ENCODE peak calls at places on chromosomes 13 and 19, in ten cellular contexts. R, S, F, V, E, Q, N, H, W and U are unnamed samples.

GRCh38 chr13:37929308-37929707 is 59.7 kb upstream of the TRPC4 start:
- DNase-seq in R (no peak), S (no peak), F (no peak), V (no peak), E (no peak), Q (no peak), N (no peak), H (no peak), W (no peak), U (no peak)

GRCh38 chr13:29571876-29572570 is 23.5 kb downstream of the SLC7A1 start:
- DNase-seq in R (no peak), S (no peak), F (no peak), V (no peak), E (no peak), Q (no peak), N (no peak), H (no peak), W (no peak), U (no peak)

GRCh38 chr13:39051157-39051556 is 12.9 kb downstream of the NHLRC3 start:
- DNase-seq in R (no peak), S (peak), F (peak), V (peak), E (no peak), Q (no peak), N (no peak), H (no peak), W (peak), U (no peak)

GRCh38 chr19:14048439-14049153 is 13.3 kb downstream of the PALM3 start:
- DNase-seq in R (peak), S (peak), F (peak), V (peak), E (peak), Q (no peak), N (peak), H (peak), W (peak), U (no peak)

GRCh38 chr13:99123101-99124045 is 77.3 kb upstream of the UBAC2 start:
- DNase-seq in R (no peak), S (peak), F (no peak), V (peak), E (no peak), Q (no peak), N (no peak), H (no peak), W (no peak), U (no peak)

GRCh38 chr13:31987071-31987470 is 44.5 kb upstream of the FRY start:
- DNase-seq in R (no peak), S (no peak), F (no peak), V (no peak), E (no peak), Q (no peak), N (no peak), H (no peak), W (no peak), U (no peak)

GRCh38 chr19:49553451-49554271 is 25.9 kb downstream of the RCN3 start:
- DNase-seq in R (peak), S (peak), F (no peak), V (peak), E (no peak), Q (no peak), N (peak), H (no peak), W (peak), U (no peak)

GRCh38 chr13:27822258-27822872 is 30.1 kb downstream of the GSX1 start:
- DNase-seq in R (no peak), S (no peak), F (no peak), V (no peak), E (no peak), Q (no peak), N (no peak), H (no peak), W (no peak), U (no peak)

GRCh38 chr19:45470147-45471081 is 2.6 kb downstream of the FOSB start:
- DNase-seq in R (peak), S (peak), F (no peak), V (peak), E (peak), Q (no peak), N (no peak), H (no peak), W (peak), U (no peak)

GRCh38 chr13:76350399-76350798 is 535.8 kb downstream of the KCTD12 start:
- DNase-seq in R (no peak), S (no peak), F (no peak), V (peak), E (no peak), Q (no peak), N (no peak), H (no peak), W (peak), U (no peak)

GRCh38 chr13:73223372-73223781 is 164.6 kb downstream of the KLF5 start:
- DNase-seq in R (no peak), S (no peak), F (no peak), V (no peak), E (no peak), Q (no peak), N (no peak), H (no peak), W (no peak), U (no peak)

GRCh38 chr13:86591862-86592261 is 792.6 kb upstream of the SLITRK6 start:
- DNase-seq in R (no peak), S (no peak), F (no peak), V (peak), E (no peak), Q (no peak), N (no peak), H (no peak), W (no peak), U (no peak)

GRCh38 chr19:17402982-17403855 is 2.2 kb downstream of the BST2 start:
- DNase-seq in R (no peak), S (no peak), F (peak), V (peak), E (no peak), Q (no peak), N (no peak), H (no peak), W (peak), U (no peak)

GRCh38 chr19:19110410-19111137 is 27.7 kb downstream of the TMEM161A start:
- DNase-seq in R (no peak), S (no peak), F (peak), V (peak), E (no peak), Q (no peak), N (peak), H (no peak), W (no peak), U (no peak)

GRCh38 chr19:48539503-48540096 is 12.4 kb upstream of the SULT2B1 start:
- DNase-seq in R (peak), S (peak), F (peak), V (peak), E (no peak), Q (no peak), N (peak), H (no peak), W (peak), U (no peak)

GRCh38 chr13:49357694-49358093 is 86.2 kb downstream of the CAB39L start:
- DNase-seq in R (no peak), S (peak), F (no peak), V (no peak), E (no peak), Q (no peak), N (no peak), H (no peak), W (no peak), U (no peak)

GRCh38 chr13:81302125-81302524 is 961.2 kb upstream of the SPRY2 start:
- DNase-seq in R (no peak), S (no peak), F (no peak), V (no peak), E (no peak), Q (no peak), N (no peak), H (no peak), W (no peak), U (no peak)

GRCh38 chr19:7705387-7706187 is 3.7 kb upstream of the FCER2 start:
- DNase-seq in R (peak), S (no peak), F (no peak), V (no peak), E (peak), Q (no peak), N (peak), H (no peak), W (no peak), U (no peak)

GRCh38 chr13:98315466-98315865 is 138.4 kb upstream of the RNF113B start:
- DNase-seq in R (no peak), S (peak), F (no peak), V (peak), E (no peak), Q (no peak), N (no peak), H (no peak), W (no peak), U (no peak)

GRCh38 chr13:35956074-35956473 is 175.1 kb downstream of the DCLK1 start:
- DNase-seq in R (no peak), S (no peak), F (no peak), V (no peak), E (no peak), Q (no peak), N (no peak), H (no peak), W (no peak), U (no peak)

GRCh38 chr19:16355293-16356043 is 30.8 kb downstream of the KLF2 start:
- DNase-seq in R (no peak), S (peak), F (no peak), V (peak), E (no peak), Q (no peak), N (no peak), H (no peak), W (peak), U (no peak)

GRCh38 chr13:73304442-73304841 is 245.6 kb downstream of the KLF5 start:
- DNase-seq in R (no peak), S (no peak), F (no peak), V (no peak), E (no peak), Q (no peak), N (no peak), H (no peak), W (no peak), U (no peak)

GRCh38 chr19:28051047-28051446 is 1161.9 kb downstream of the UQCRFS1 start:
- DNase-seq in R (no peak), S (no peak), F (no peak), V (no peak), E (no peak), Q (no peak), N (no peak), H (no peak), W (peak), U (no peak)

GRCh38 chr13:75760182-75760981 is 124.3 kb downstream of the LMO7 start:
- DNase-seq in R (peak), S (peak), F (no peak), V (no peak), E (no peak), Q (no peak), N (peak), H (peak), W (peak), U (no peak)

GRCh38 chr19:45158503-45159026 is 2.2 kb downstream of the NKPD1 start:
- DNase-seq in R (no peak), S (no peak), F (no peak), V (no peak), E (no peak), Q (no peak), N (no peak), H (no peak), W (no peak), U (no peak)

GRCh38 chr19:18468930-18469244 is 31.0 kb upstream of the ISYNA1 start:
- DNase-seq in R (no peak), S (no peak), F (no peak), V (no peak), E (no peak), Q (no peak), N (no peak), H (no peak), W (no peak), U (no peak)

GRCh38 chr19:56839665-56840451 is 668 bp downstream of the PEG3 start:
- DNase-seq in R (peak), S (no peak), F (peak), V (peak), E (no peak), Q (peak), N (no peak), H (peak), W (no peak), U (peak)

GRCh38 chr19:12789098-12789903 is 2.0 kb upstream of the JUNB start:
- DNase-seq in R (peak), S (peak), F (no peak), V (no peak), E (no peak), Q (peak), N (peak), H (no peak), W (no peak), U (no peak)

GRCh38 chr19:7868671-7869452 is 5.3 kb downstream of the PRR36 start:
- DNase-seq in R (peak), S (peak), F (peak), V (peak), E (peak), Q (peak), N (peak), H (peak), W (peak), U (no peak)

GRCh38 chr13:68232351-68233130 is 1002.4 kb upstream of the PCDH9 start:
- DNase-seq in R (no peak), S (no peak), F (no peak), V (no peak), E (no peak), Q (no peak), N (no peak), H (no peak), W (no peak), U (no peak)

GRCh38 chr19:15248648-15249559 is 16.7 kb upstream of the EPHX3 start:
- DNase-seq in R (peak), S (peak), F (no peak), V (peak), E (no peak), Q (peak), N (peak), H (peak), W (peak), U (peak)

GRCh38 chr13:68380041-68380973 is 1150.2 kb upstream of the PCDH9 start:
- DNase-seq in R (no peak), S (no peak), F (no peak), V (no peak), E (no peak), Q (no peak), N (no peak), H (no peak), W (no peak), U (no peak)

GRCh38 chr13:100506154-100506553 is 82.4 kb downstream of the GGACT start:
- DNase-seq in R (no peak), S (no peak), F (no peak), V (no peak), E (no peak), Q (no peak), N (no peak), H (no peak), W (no peak), U (no peak)

GRCh38 chr13:113148407-113148806 is 10.0 kb upstream of the PROZ start:
- DNase-seq in R (no peak), S (no peak), F (no peak), V (no peak), E (no peak), Q (no peak), N (no peak), H (no peak), W (no peak), U (no peak)

GRCh38 chr13:29893438-29893837 is 43.0 kb upstream of the UBL3 start:
- DNase-seq in R (no peak), S (no peak), F (peak), V (no peak), E (no peak), Q (no peak), N (peak), H (no peak), W (no peak), U (no peak)

GRCh38 chr13:77928909-77929308 is 10.3 kb upstream of the EDNRB start:
- DNase-seq in R (no peak), S (peak), F (no peak), V (no peak), E (no peak), Q (no peak), N (no peak), H (no peak), W (no peak), U (no peak)

GRCh38 chr13:50203256-50204083 is 188.2 kb downstream of the KCNRG start:
- DNase-seq in R (no peak), S (no peak), F (no peak), V (no peak), E (no peak), Q (no peak), N (no peak), H (no peak), W (no peak), U (no peak)

GRCh38 chr19:42199440-42200115 is 17.9 kb downstream of the DEDD2 start:
- DNase-seq in R (no peak), S (no peak), F (no peak), V (no peak), E (peak), Q (no peak), N (peak), H (peak), W (no peak), U (no peak)
- H3K4me3 ChIP-seq in R (no peak), S (no peak), F (no peak), V (no peak), E (peak), Q (no peak), N (peak), H (no peak), W (no peak), U (peak)

GRCh38 chr13:110798595-110798994 is 85.1 kb downstream of the ING1 start:
- DNase-seq in R (no peak), S (no peak), F (no peak), V (no peak), E (no peak), Q (no peak), N (peak), H (peak), W (no peak), U (no peak)

GRCh38 chr13:110797230-110797877 is 83.9 kb downstream of the ING1 start:
- DNase-seq in R (no peak), S (no peak), F (no peak), V (peak), E (no peak), Q (no peak), N (no peak), H (no peak), W (no peak), U (no peak)

GRCh38 chr13:110801044-110801443 is 87.5 kb downstream of the ING1 start:
- DNase-seq in R (no peak), S (no peak), F (no peak), V (no peak), E (no peak), Q (no peak), N (no peak), H (no peak), W (no peak), U (no peak)

GRCh38 chr13:110794209-110794608 is 80.7 kb downstream of the ING1 start:
- DNase-seq in R (no peak), S (no peak), F (no peak), V (no peak), E (no peak), Q (no peak), N (no peak), H (no peak), W (no peak), U (no peak)

GRCh38 chr13:110799246-110800236 is 86.0 kb downstream of the ING1 start:
- DNase-seq in R (no peak), S (peak), F (no peak), V (peak), E (no peak), Q (peak), N (no peak), H (no peak), W (peak), U (no peak)
- H3K4me3 ChIP-seq in R (no peak), S (peak), F (no peak), V (no peak), E (no peak), Q (peak), N (no peak), H (no peak), W (no peak), U (peak)

DNA sequence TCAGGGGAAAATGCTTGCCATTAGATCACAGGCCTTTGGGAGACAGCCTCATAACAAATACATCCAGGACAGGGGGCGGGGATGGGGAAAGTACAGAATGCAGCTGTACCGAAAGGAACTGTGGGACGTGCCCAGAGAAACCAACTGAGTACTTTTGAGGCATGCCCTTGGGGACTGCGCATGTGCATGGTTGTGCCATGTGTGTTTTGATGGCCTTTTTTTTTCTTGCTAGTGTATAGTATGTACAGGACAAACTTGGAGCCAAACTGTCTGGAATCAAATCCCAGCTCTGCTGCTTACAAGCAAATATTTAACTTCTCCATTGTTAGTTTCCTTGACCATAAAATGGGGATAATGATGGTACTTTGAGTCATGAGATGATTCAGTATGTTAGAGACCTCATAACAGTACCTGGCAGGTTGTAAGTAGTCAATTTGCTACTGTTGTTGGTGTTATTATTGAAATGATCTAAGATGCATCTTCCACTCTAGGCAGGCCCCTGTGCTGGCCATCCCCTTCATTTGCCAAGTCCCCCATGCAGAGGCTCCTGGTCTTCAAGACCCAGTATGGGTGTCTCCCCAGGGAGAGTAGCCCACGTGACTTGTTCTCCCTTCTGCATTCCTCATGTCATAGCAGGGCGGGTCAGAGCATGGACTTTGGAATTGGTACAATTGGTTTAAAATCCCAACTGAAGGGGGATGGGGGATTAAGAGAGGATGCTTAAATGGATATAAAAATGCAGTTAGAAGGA is 68.2 kb upstream of the NPAS1 start:
- DNase-seq in R (peak), S (peak), F (no peak), V (no peak), E (no peak), Q (no peak), N (peak), H (peak), W (peak), U (no peak)
- H3K4me3 ChIP-seq in R (no peak), S (no peak), F (no peak), V (no peak), E (no peak), Q (no peak), N (no peak), H (no peak), W (no peak), U (no peak)

GRCh38 chr13:88674841-88675240 is 1003.7 kb downstream of the SLITRK5 start:
- DNase-seq in R (no peak), S (no peak), F (no peak), V (no peak), E (no peak), Q (no peak), N (no peak), H (no peak), W (no peak), U (no peak)
- H3K4me3 ChIP-seq in R (no peak), S (no peak), F (no peak), V (no peak), E (no peak), Q (no peak), N (no peak), H (no peak), W (no peak), U (no peak)

DNA sequence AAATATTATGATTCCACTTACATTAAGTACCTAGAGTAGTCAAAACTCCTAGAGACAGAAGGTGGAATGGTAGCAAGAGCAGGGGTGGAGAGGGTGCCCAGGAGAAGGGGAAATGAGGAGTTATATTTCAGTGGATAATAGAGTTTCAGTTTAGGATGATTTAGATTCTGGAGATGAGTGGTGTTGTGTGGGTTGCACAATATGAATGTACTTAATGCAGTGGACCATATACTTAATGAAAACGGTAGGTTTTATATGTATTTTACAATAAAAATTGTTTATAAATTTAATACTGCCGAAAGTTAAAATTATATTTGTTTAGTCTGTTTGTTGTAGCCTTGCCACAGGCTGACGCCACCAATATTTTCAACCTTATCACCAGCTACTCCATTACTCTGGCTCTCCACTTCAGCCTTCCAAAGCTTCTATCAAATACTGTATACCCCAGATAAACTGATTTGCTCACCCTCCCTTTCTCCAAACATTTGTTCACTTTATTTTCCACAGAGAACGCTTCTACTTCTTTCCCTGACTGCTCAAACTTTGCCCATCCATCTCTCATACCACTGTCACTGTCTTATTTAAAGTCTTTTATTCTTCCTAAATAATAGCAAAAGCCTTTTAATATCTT is 1.4 kb upstream of the RBM26 start:
- DNase-seq in R (no peak), S (no peak), F (no peak), V (no peak), E (no peak), Q (no peak), N (no peak), H (no peak), W (no peak), U (no peak)
- H3K4me3 ChIP-seq in R (peak), S (no peak), F (peak), V (no peak), E (no peak), Q (no peak), N (no peak), H (no peak), W (peak), U (no peak)

GRCh38 chr19:1676351-1677266 is 24.2 kb upstream of the TCF3 start:
- DNase-seq in R (no peak), S (no peak), F (no peak), V (no peak), E (no peak), Q (no peak), N (no peak), H (no peak), W (no peak), U (no peak)

GRCh38 chr19:1673645-1674292 is 21.4 kb upstream of the TCF3 start:
- DNase-seq in R (no peak), S (no peak), F (peak), V (no peak), E (no peak), Q (no peak), N (no peak), H (no peak), W (no peak), U (no peak)

GRCh38 chr19:1678073-1678472 is 25.7 kb upstream of the TCF3 start:
- DNase-seq in R (no peak), S (no peak), F (no peak), V (no peak), E (no peak), Q (no peak), N (no peak), H (no peak), W (no peak), U (no peak)

GRCh38 chr19:1674293-1674679 is 21.9 kb upstream of the TCF3 start:
- DNase-seq in R (no peak), S (no peak), F (peak), V (no peak), E (no peak), Q (no peak), N (no peak), H (no peak), W (no peak), U (no peak)

GRCh38 chr19:1675633-1676350 is 23.4 kb upstream of the TCF3 start:
- DNase-seq in R (no peak), S (no peak), F (peak), V (no peak), E (no peak), Q (no peak), N (peak), H (peak), W (no peak), U (no peak)
- H3K4me3 ChIP-seq in R (no peak), S (no peak), F (peak), V (peak), E (no peak), Q (no peak), N (no peak), H (no peak), W (no peak), U (no peak)